ENCODE peak calls at places on chromosomes 3 and 15, in five cellular contexts. R is psoas muscle, L is endothelial cell, N is HFF-Myc, Z is breast epithelium. M is an unnamed sample.
A peak's percentile ranks its signal among the peaks of the same experiment; 100 is the strongest.

GRCh38 chr3:165210727-165211126 is 14.5 kb upstream of the SLITRK3 start:
- DNase-seq in N (no peak), Z (no peak), L (no peak), R (no peak), M (no peak)

GRCh38 chr3:46187876-46188275 is 20.2 kb downstream of the CCR1 start:
- DNase-seq in N (no peak), Z (no peak), L (no peak), R (no peak), M (no peak)

GRCh38 chr15:100468265-100468664 is 60.5 kb downstream of the CERS3 start:
- DNase-seq in L (no peak), N (no peak), Z (no peak), R (no peak), M (no peak)

GRCh38 chr3:147421184-147421912 is 12.2 kb downstream of the ZIC1 start:
- DNase-seq in Z (no peak), L (peak; percentile 33), R (no peak), N (no peak), M (no peak)

GRCh38 chr15:48940508-48940907 is 23.2 kb downstream of the SHC4 start:
- DNase-seq in L (no peak), R (no peak), Z (no peak), N (peak; percentile 96), M (no peak)

GRCh38 chr3:76369170-76369569 is 583.8 kb upstream of the ZNF717 start:
- DNase-seq in N (no peak), Z (no peak), R (no peak), L (no peak), M (no peak)

GRCh38 chr15:42735382-42736165 is 1.4 kb downstream of the CDAN1 start:
- DNase-seq in R (no peak), N (no peak), Z (no peak), L (no peak), M (no peak)

GRCh38 chr3:121482651-121483050 is 63.1 kb downstream of the POLQ start:
- DNase-seq in N (peak; percentile 19), Z (no peak), R (no peak), L (no peak), M (no peak)

GRCh38 chr3:141305436-141305835 is 62.9 kb upstream of the ZBTB38 start:
- DNase-seq in N (no peak), R (no peak), L (no peak), Z (no peak), M (no peak)

GRCh38 chr15:59746777-59747176 is 57.7 kb upstream of the BNIP2 start:
- DNase-seq in L (no peak), Z (no peak), R (no peak), N (no peak), M (peak; percentile 55)

GRCh38 chr3:100400424-100400781 is 486 bp downstream of the TOMM70 start:
- DNase-seq in L (peak; percentile 55), N (no peak), R (no peak), Z (no peak), M (no peak)

GRCh38 chr15:81018197-81018596 is 17.5 kb downstream of the TLNRD1 start:
- DNase-seq in R (no peak), L (no peak), Z (no peak), N (no peak), M (no peak)

GRCh38 chr15:64896371-64897069 is 15.2 kb upstream of the ANKDD1A start:
- DNase-seq in Z (no peak), L (no peak), N (no peak), R (no peak), M (no peak)

GRCh38 chr3:13932578-13933295 is 52.9 kb upstream of the WNT7A start:
- DNase-seq in L (no peak), N (no peak), R (no peak), Z (no peak), M (no peak)

GRCh38 chr3:131216801-131217200 is 164.8 kb upstream of the NUDT16 start:
- DNase-seq in Z (no peak), L (no peak), R (peak; percentile 21), N (peak; percentile 14), M (no peak)

GRCh38 chr3:192494176-192494575 is 233.2 kb downstream of the FGF12 start:
- DNase-seq in R (no peak), N (no peak), Z (no peak), L (no peak), M (no peak)

GRCh38 chr3:37221407-37221806 is 47.0 kb upstream of the LRRFIP2 start:
- DNase-seq in Z (no peak), R (no peak), L (no peak), N (no peak), M (no peak)

GRCh38 chr3:150022406-150023238 is 51.9 kb upstream of the PFN2 start:
- DNase-seq in Z (no peak), N (no peak), L (no peak), R (no peak), M (no peak)

GRCh38 chr3:150790621-150791020 is 27.7 kb upstream of the SIAH2 start:
- DNase-seq in Z (no peak), N (no peak), R (no peak), L (no peak), M (no peak)

GRCh38 chr3:155548194-155548593 is 196.7 kb downstream of the PLCH1 start:
- DNase-seq in N (peak; percentile 5), L (no peak), Z (no peak), R (no peak), M (no peak)

GRCh38 chr3:62238431-62238830 is 134.9 kb downstream of the FEZF2 start:
- DNase-seq in N (no peak), Z (no peak), R (no peak), L (no peak), M (no peak)

GRCh38 chr15:31325432-31325975 is 1.1 kb upstream of the KLF13 start:
- DNase-seq in L (peak; percentile 36), R (peak; percentile 61), Z (no peak), N (no peak), M (peak; percentile 93)

GRCh38 chr3:108891833-108892232 is 61.8 kb downstream of the GUCA1C start:
- DNase-seq in R (no peak), L (no peak), N (no peak), Z (no peak), M (no peak)

GRCh38 chr3:13650210-13651056 is 101.5 kb downstream of the FBLN2 start:
- DNase-seq in R (peak; percentile 75), N (peak; percentile 33), Z (peak; percentile 72), L (peak; percentile 93), M (peak; percentile 93)

GRCh38 chr15:66621491-66622467 is 56.0 kb upstream of the LCTL start:
- DNase-seq in R (no peak), L (no peak), Z (no peak), N (no peak), M (no peak)

GRCh38 chr3:119293761-119294401 is at the start of gene ARHGAP31:
- DNase-seq in L (peak; percentile 76), N (no peak), Z (peak; percentile 55), R (peak; percentile 65), M (peak; percentile 93)

GRCh38 chr3:119294402-119294888 is 262 bp downstream of the ARHGAP31 start:
- DNase-seq in Z (no peak), N (no peak), L (no peak), R (peak; percentile 57), M (peak; percentile 92)

GRCh38 chr3:119292666-119293065 is 1.5 kb upstream of the ARHGAP31 start:
- DNase-seq in L (no peak), N (no peak), R (no peak), Z (no peak), M (peak; percentile 24)

GRCh38 chr3:119294889-119295769 is 946 bp downstream of the ARHGAP31 start:
- DNase-seq in L (peak; percentile 18), Z (no peak), N (no peak), R (peak; percentile 31), M (peak; percentile 92)

DNA sequence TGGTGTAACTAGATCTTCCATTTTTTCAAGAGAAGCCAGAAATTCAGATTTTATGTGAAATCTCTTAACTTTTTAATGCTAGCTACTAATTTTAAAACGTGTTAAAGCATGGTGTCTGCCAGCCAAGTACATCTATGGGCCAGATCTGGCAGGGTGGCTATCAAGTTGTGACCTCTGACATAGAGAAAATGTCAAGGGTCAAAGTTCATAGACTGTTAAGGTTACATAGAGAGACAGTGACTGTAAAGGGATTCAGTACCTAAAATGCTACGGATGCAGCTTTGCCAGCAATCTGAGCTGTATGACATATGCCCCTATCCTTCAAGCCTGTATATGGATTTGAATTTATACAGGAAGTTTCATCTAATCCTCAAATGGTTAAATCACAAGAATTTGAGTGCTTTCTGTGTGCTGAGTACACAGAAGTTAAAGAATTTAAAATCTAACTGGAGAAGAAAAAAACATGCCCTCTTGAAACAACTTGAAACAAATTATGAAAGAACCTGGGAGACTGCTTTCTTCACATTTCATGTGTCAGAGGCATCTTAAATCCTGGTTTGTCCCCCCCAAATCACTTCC is 989 bp upstream of the ARHGAP31 start:
- DNase-seq in Z (no peak), N (no peak), R (no peak), L (no peak), M (no peak)
- TF ChIP-seq CTCF in Z (no peak), N (no peak), R (no peak), L (no peak), M (no peak)

GRCh38 chr3:126753191-126754160 is 49.4 kb downstream of the CHCHD6 start:
- DNase-seq in N (no peak), Z (no peak), L (no peak), R (no peak), M (no peak)
- TF ChIP-seq CTCF in N (no peak), Z (no peak), L (no peak), R (no peak), M (no peak)

GRCh38 chr15:61100512-61100911 is 128.6 kb downstream of the RORA start:
- DNase-seq in L (no peak), Z (no peak), R (no peak), N (no peak), M (no peak)
- TF ChIP-seq CTCF in L (no peak), Z (no peak), R (no peak), N (no peak), M (no peak)

GRCh38 chr3:66413151-66413751 is 87.6 kb downstream of the LRIG1 start:
- DNase-seq in N (peak; percentile 46), R (no peak), Z (no peak), L (no peak), M (no peak)
- TF ChIP-seq CTCF in N (no peak), R (no peak), Z (no peak), L (no peak), M (no peak)

GRCh38 chr3:47854720-47855455 is 52.0 kb downstream of the DHX30 start:
- DNase-seq in L (no peak), N (no peak), R (no peak), Z (no peak), M (no peak)
- TF ChIP-seq CTCF in L (no peak), N (no peak), R (no peak), Z (no peak), M (no peak)

DNA sequence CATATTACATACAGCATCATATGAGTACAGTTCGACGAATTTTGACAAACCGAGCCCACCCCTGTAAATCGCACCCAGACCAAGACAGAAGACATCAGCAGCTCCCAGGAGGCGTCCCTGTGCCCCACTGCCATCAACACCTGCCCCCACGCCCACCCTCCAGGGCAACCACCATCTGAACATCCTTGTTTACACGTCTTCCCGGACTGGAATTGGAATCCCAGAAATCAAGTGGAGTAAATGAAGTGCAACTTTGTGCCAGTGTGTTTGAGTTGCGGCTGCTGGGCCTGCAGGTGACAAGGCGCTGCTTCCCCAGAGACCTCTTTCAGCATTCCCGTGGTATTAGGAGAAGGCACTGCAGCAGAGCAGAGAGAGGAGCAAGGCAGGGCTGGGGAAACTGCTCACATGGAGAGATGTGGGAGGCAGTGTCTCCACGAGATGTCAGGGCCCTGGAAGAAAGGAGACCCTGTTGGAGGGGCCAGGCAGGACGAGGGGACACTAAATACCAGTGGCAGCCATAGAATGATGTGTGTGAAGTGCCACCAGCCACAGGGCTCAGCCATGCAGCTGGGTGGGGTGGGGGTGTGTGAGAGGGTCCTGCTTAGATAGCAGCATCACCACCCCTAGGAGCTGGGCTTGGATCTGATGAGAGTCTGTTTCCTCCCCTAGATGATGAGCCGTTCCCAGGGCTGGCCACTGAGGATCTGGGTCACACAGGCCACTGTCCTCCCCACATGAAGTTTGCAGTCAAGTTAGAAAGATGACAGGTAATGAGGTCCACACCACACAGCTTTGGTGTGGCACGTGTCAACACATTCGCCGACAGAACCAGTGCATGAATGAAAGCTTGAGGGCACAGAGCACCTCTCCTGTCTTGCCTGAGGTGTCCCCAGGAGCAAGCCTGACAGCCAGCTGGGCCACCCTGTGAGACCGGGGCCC is 33.4 kb upstream of the PCSK6 start:
- DNase-seq in R (no peak), N (no peak), Z (no peak), L (no peak), M (peak; percentile 81)
- TF ChIP-seq CTCF in R (no peak), N (no peak), Z (no peak), L (no peak), M (no peak)

M was measured in esophagus muscularis mucosa.